ENCODE peak calls at places on chromosomes 16 and 17, in six cellular contexts. Z, M, F, N, B and E are unnamed samples.

GRCh38 chr16:82653550-82654511 is 27.1 kb downstream of the CDH13 start:
- DNase-seq in B (no peak), Z (peak), N (peak), F (peak), M (peak), E (no peak)

GRCh38 chr17:17439971-17440843 is 36.6 kb upstream of the MED9 start:
- DNase-seq in B (peak), N (peak), F (peak), Z (peak), M (peak), E (peak)

GRCh38 chr17:31830971-31831755 is 27.9 kb downstream of the COPRS start:
- DNase-seq in B (no peak), Z (no peak), M (peak), F (no peak), N (no peak), E (no peak)

GRCh38 chr17:53749178-53749577 is 73.5 kb upstream of the KIF2B start:
- DNase-seq in F (peak), B (peak), M (peak), Z (no peak), N (peak), E (peak)

GRCh38 chr16:51916814-51917213 is 630.1 kb downstream of the TOX3 start:
- DNase-seq in M (no peak), Z (no peak), F (no peak), N (no peak), B (no peak), E (no peak)

GRCh38 chr16:88310796-88311605 is 71.8 kb upstream of the ZNF469 start:
- DNase-seq in B (no peak), M (no peak), Z (no peak), F (no peak), N (no peak), E (no peak)

GRCh38 chr17:53313746-53314145 is 509.0 kb upstream of the KIF2B start:
- DNase-seq in N (no peak), M (peak), B (no peak), Z (no peak), F (peak), E (no peak)

GRCh38 chr17:31472137-31472536 is 80.7 kb downstream of the RAB11FIP4 start:
- DNase-seq in M (no peak), Z (no peak), N (no peak), B (no peak), F (no peak), E (no peak)

GRCh38 chr16:6484931-6485330 is 847.7 kb upstream of the RBFOX1 start:
- DNase-seq in Z (no peak), F (no peak), B (no peak), N (no peak), M (no peak), E (no peak)

GRCh38 chr16:49350265-49351103 is 23.1 kb upstream of the C16orf78 start:
- DNase-seq in Z (peak), F (peak), N (peak), B (peak), M (peak), E (peak)

GRCh38 chr16:9072806-9073341 is 18.6 kb upstream of the HAPSTR1 start:
- DNase-seq in F (peak), M (peak), Z (no peak), B (no peak), N (no peak), E (no peak)

GRCh38 chr17:15468142-15468541 is 721 bp upstream of the CDRT4 start:
- DNase-seq in N (no peak), Z (no peak), M (no peak), B (no peak), F (no peak), E (no peak)

GRCh38 chr16:14548933-14549788 is 80.9 kb downstream of the PARN start:
- DNase-seq in Z (no peak), F (no peak), M (peak), N (peak), B (no peak), E (no peak)

GRCh38 chr16:81261049-81261648 is 22.7 kb downstream of the BCO1 start:
- DNase-seq in N (peak), B (peak), Z (peak), F (peak), M (no peak), E (no peak)

GRCh38 chr16:17382949-17383348 is 87.8 kb downstream of the XYLT1 start:
- DNase-seq in M (no peak), N (no peak), Z (no peak), F (no peak), B (no peak), E (no peak)

GRCh38 chr16:85312174-85312573 is 199.9 kb upstream of the CIBAR2 start:
- DNase-seq in N (no peak), F (no peak), M (no peak), B (no peak), Z (no peak), E (no peak)

GRCh38 chr17:39894681-39895376 is 23.6 kb downstream of the GSDMB start:
- DNase-seq in M (no peak), N (no peak), Z (no peak), F (no peak), B (no peak), E (no peak)

GRCh38 chr16:52283018-52283417 is 263.9 kb downstream of the TOX3 start:
- DNase-seq in N (no peak), Z (no peak), B (no peak), F (no peak), M (peak), E (no peak)

GRCh38 chr17:80609757-80610156 is 65.1 kb downstream of the RPTOR start:
- DNase-seq in M (no peak), N (no peak), Z (no peak), B (no peak), F (no peak), E (no peak)

GRCh38 chr17:80603380-80603779 is 58.7 kb downstream of the RPTOR start:
- DNase-seq in Z (no peak), B (no peak), M (no peak), N (no peak), F (no peak), E (no peak)

GRCh38 chr17:80608326-80608725 is 63.7 kb downstream of the RPTOR start:
- DNase-seq in F (no peak), N (no peak), B (no peak), M (no peak), Z (no peak), E (no peak)

GRCh38 chr17:80604007-80604728 is 59.5 kb downstream of the RPTOR start:
- DNase-seq in M (no peak), F (no peak), Z (no peak), B (no peak), N (no peak), E (no peak)

GRCh38 chr17:80605326-80606066 is 60.9 kb downstream of the RPTOR start:
- DNase-seq in Z (no peak), B (peak), M (peak), N (no peak), F (peak), E (no peak)
- TF ChIP-seq EZH2 in Z (no peak), B (no peak), M (no peak), N (no peak), F (no peak), E (no peak)

GRCh38 chr17:4739122-4740024 is at the start of the genes CXCL16 and ZMYND15:
- DNase-seq in N (peak), Z (no peak), F (peak), M (peak), B (peak), E (peak)
- TF ChIP-seq EZH2 in N (no peak), Z (no peak), F (no peak), M (no peak), B (peak), E (peak)

GRCh38 chr17:78132086-78132676 is 1.6 kb downstream of the TMC8 start:
- DNase-seq in M (no peak), N (no peak), Z (no peak), B (no peak), F (peak), E (no peak)
- TF ChIP-seq EZH2 in M (no peak), N (no peak), Z (no peak), B (no peak), F (no peak), E (peak)

DNA sequence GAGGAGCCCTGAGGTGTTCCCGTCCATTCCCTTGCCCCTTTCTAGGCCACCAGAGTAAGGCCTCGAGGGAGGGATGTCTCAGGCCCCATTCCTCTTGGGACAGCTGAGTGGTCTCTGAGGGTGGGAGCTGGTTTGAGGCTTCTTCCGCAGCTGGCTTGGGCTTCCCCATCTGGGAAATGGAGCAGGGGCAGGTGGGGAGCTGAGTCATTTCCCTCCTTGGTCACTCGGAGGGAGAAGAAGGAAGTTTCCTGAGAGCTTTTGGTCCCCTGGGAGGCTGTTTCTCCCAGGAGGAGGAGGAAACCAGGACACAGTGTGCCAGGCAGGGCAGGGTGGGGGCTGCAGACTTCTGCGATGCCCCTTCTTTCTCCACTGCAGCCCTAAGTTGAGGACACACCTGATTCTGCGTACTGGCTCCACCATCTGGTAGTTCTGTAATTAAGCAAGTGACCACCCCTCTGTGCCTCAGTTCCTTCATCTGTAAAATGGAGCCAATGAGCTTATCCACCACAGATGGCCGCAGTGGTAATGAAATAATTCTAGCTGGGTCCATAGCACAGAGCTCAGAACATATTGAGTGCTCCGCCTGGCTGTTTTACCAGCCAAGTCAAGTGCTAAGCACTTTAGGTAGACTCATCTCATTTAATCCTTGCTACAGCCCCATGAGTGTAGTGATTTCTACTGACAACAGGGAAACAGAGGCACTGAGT is 1.5 kb upstream of the KCNJ12 start:
- DNase-seq in Z (no peak), F (peak), M (no peak), N (peak), B (no peak), E (no peak)
- TF ChIP-seq EZH2 in Z (no peak), F (no peak), M (no peak), N (no peak), B (no peak), E (no peak)

DNA sequence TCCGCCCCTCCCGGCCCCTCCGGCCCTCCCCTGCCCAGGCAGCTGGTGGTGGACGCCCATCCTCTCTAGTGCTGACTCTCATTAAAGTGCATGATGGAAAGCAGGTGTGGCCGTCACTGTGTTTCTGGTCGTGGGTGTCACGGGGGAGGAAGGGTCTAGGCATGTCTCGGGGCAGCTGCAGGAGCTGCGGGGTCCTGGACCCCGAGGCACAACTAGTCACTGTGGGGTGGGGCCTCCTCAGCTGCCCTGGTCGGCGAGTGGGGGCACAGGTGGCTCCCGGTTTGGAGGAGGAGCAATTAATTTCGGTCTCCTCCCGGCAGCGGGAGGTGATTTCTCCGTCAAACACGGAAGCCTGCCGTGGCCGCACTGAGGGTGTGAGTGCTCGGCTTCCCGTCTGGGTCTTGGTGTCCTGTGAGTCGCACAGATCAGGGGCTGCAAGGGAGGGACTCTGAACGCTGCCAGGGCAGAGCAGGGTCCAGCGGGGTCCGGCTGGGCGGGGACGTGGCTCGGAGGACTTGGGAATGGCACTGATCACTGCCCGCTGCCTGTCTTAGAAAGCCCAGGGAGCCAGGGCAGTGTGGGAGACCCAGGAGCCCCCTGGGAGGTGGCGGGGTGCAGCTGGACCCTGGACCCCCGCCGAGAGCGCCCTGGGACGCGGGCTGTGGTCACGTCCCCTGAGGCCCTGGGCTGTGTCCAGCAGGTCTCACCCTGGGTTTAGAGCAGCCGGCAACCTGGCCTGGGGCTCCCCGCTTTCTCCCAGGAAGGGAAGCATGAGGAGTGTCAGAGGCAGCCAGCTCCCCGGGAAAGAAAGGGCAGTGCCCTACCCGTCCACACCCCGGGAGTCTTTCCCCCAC is 3.3 kb downstream of the TPSD1 start:
- DNase-seq in M (no peak), Z (no peak), N (no peak), B (no peak), F (peak), E (no peak)
- TF ChIP-seq EZH2 in M (no peak), Z (no peak), N (no peak), B (no peak), F (no peak), E (no peak)

DNA sequence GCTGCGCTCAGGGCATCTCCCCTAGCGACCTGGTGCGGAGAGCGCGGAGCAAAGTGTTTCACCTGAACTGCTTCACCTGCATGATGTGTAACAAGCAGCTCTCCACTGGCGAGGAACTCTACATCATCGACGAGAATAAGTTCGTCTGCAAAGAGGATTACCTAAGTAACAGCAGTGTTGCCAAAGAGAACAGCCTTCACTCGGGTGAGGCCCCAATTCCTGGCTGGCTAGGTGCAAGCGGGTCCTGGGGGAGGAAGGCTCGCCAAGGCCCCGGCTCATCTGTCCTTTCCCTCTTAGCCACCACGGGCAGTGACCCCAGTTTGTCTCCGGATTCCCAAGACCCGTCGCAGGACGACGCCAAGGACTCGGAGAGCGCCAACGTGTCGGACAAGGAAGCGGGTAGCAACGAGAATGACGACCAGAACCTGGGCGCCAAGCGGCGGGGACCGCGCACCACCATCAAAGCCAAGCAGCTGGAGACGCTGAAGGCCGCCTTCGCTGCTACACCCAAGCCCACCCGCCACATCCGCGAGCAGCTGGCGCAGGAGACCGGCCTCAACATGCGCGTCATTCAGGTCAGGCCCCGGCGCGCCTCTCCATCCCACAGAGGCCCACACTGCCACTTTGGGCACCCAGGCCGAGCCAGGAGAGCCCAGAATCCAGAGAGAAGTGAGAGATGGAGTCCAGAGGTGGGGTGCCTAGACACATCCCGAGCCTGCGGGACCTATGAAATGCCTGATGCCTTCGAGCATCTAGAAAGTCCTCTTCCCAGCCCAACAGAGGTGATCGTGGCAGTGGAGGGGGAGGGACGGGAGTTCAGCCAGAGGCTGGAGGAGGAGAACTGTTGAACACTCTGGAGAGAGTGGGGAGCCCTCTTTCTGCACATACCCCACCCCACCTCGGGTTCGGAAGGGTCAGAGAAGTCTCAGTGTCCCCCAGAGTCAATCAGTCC is 3.3 kb downstream of the LHX1 start:
- DNase-seq in M (no peak), Z (no peak), F (no peak), B (no peak), N (no peak), E (peak)
- TF ChIP-seq EZH2 in M (peak), Z (no peak), F (no peak), B (no peak), N (no peak), E (peak)

DNA sequence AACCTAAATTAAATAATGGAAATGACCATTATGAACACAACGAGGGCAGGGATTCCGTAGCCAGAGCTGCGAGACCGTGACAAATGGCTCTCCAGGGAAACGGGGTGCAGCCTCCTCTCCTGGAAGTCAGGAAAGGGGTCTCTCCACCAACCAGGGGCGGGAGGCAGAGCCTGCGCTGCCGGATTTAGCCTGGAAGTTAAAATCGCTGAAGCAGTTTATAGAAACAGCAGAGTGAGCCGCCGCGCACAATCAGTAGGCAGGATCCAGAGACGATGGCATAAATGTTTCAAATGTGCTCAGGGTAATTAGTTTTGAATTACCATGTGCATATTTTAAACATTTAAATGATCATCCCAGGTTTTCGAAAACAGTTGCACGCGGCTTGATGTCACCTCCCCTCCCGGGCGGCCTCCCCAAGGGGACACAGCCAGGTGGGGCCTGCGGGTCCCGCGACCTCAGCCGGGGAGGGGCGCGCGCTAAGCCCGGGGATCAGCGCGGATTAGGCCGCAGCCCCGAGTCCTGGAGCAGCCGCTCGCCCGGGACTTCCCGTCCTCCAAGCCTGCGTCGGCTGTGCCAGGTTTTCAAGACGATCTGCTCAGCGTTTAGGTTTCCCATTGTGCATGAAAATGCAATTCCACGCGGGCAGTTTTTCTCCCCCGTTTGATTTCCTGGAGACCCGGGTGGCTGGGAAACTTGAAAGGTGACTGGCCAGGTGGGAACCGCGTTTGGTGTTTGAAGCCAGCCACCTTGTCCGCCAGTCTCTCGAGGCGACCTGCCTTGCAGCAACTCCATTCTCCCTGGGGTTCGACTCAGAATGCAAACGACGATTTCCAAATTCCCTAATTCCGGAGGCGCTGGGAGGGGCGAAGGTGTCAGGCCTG is 78.3 kb downstream of the RPA1 start:
- DNase-seq in M (peak), F (peak), B (no peak), N (peak), Z (no peak), E (peak)
- TF ChIP-seq EZH2 in M (peak), F (no peak), B (no peak), N (no peak), Z (no peak), E (no peak)

DNA sequence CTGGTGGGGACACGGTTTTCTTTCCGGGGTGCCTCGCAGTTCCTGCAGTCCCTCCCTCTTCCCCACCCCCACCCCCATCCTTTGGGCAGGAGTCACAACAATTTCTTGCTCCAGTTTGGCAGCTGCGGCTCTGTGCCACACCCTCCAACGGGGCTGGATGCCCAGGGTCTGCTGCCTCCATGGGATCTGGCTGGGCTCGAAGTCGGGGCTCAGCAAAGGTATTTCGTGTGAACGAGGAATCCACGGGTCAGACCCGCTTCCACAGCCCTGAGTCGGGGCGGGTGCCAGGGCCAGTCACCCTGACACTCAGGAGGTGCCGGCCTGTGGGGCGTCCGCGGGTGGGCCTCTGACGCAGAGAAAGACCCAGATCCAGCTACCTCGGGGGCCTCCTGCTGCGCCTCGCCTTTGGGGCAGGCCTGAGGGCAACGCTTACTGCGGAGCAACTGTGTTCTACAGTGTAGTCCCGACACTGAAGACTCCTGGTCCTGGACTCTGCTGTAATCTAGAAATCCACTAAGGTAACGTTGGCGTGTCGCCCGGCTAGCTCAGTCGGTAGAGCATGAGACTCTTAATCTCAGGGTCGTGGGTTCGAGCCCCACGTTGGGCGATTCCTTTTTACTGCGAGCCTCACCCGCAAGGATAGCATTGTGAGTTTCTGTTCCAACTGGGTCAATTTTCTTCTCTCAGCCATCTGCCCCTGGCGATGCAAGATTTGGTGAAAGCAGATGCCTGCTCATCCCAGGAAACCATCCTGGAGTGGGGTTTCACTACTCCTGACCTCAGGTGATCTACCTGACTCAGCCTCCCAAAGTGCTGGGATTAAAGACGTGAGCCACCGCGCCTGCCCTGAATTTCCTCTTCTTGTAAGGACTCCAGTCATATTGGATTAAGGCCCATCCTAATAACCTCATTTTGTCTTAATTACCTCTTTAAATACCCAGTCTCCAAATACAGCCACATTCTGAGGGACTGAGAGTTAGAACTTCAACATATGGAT is 12.5 kb upstream of the OR1F1 start:
- DNase-seq in N (peak), B (peak), M (peak), Z (peak), F (peak), E (peak)
- TF ChIP-seq EZH2 in N (no peak), B (no peak), M (no peak), Z (no peak), F (no peak), E (no peak)